ENCODE peak calls at places on chromosomes 1 and 21, in nine cellular contexts. I is adrenal gland, V is heart left ventricle, X is uterus, U is fibroblast of lung, P is cardiac muscle cell, W is tibial artery, B is psoas muscle, Q is left lung. D is an unnamed sample.

GRCh38 chr1:241114699-241115233 is 242.2 kb downstream of the RGS7 start:
- DNase-seq in I (no peak), V (no peak), X (no peak), U (no peak), P (no peak), W (no peak), B (no peak), Q (no peak), D (no peak)

GRCh38 chr1:83497563-83497962 is 501.4 kb downstream of the TTLL7 start:
- DNase-seq in I (no peak), V (no peak), X (no peak), U (peak; percentile 37), P (no peak), W (no peak), B (no peak), Q (no peak), D (no peak)

GRCh38 chr1:41371630-41372599 is 10.7 kb downstream of the FOXO6 start:
- DNase-seq in I (no peak), V (peak; percentile 79), X (no peak), U (peak; percentile 28), P (no peak), W (no peak), B (peak; percentile 37), Q (no peak), D (peak; percentile 41)

GRCh38 chr21:43667191-43667904 is 8.0 kb downstream of the RRP1B start:
- DNase-seq in I (no peak), V (no peak), X (no peak), U (peak; percentile 72), P (peak; percentile 86), W (no peak), B (no peak), Q (no peak), D (no peak)

GRCh38 chr1:98176414-98176813 is 255.6 kb upstream of the DPYD start:
- DNase-seq in I (no peak), V (no peak), X (no peak), U (no peak), P (no peak), W (no peak), B (no peak), Q (no peak), D (no peak)

GRCh38 chr1:204316164-204316563 is 43.6 kb downstream of the PLEKHA6 start:
- DNase-seq in I (no peak), V (no peak), X (no peak), U (no peak), P (no peak), W (no peak), B (no peak), Q (no peak), D (no peak)

GRCh38 chr1:167500283-167500860 is 18.0 kb downstream of the CD247 start:
- DNase-seq in I (no peak), V (no peak), X (no peak), U (no peak), P (no peak), W (no peak), B (no peak), Q (no peak), D (no peak)

GRCh38 chr1:27879374-27880082 is 7.2 kb downstream of the THEMIS2 start:
- DNase-seq in I (no peak), V (no peak), X (no peak), U (no peak), P (no peak), W (no peak), B (no peak), Q (no peak), D (no peak)

GRCh38 chr1:37394574-37395464 is 79.6 kb upstream of the ZC3H12A start:
- DNase-seq in I (no peak), V (no peak), X (no peak), U (no peak), P (no peak), W (no peak), B (no peak), Q (no peak), D (no peak)

GRCh38 chr1:203686091-203686632 is 59.5 kb downstream of the ATP2B4 start:
- DNase-seq in I (no peak), V (no peak), X (no peak), U (peak; percentile 47), P (peak; percentile 23), W (no peak), B (no peak), Q (no peak), D (no peak)

GRCh38 chr1:44354268-44354839 is 703 bp downstream of the ERI3 start:
- DNase-seq in I (no peak), V (no peak), X (no peak), U (peak; percentile 23), P (peak; percentile 29), W (no peak), B (no peak), Q (no peak), D (no peak)

GRCh38 chr1:54290443-54291184 is 90.6 kb downstream of the MRPL37 start:
- DNase-seq in I (no peak), V (no peak), X (no peak), U (peak; percentile 62), P (peak; percentile 38), W (peak; percentile 89), B (no peak), Q (no peak), D (no peak)

GRCh38 chr1:114671011-114671938 is 1.4 kb upstream of the DENND2C start:
- DNase-seq in I (no peak), V (no peak), X (no peak), U (peak; percentile 42), P (peak; percentile 21), W (no peak), B (no peak), Q (no peak), D (no peak)

GRCh38 chr1:83511327-83511726 is 487.6 kb downstream of the TTLL7 start:
- DNase-seq in I (no peak), V (no peak), X (no peak), U (peak; percentile 20), P (no peak), W (no peak), B (no peak), Q (no peak), D (no peak)

GRCh38 chr1:67298762-67299161 is 8.9 kb upstream of the IL12RB2 start:
- DNase-seq in I (no peak), V (no peak), X (no peak), U (no peak), P (no peak), W (no peak), B (no peak), Q (no peak), D (no peak)

GRCh38 chr1:113928950-113929749 is at the start of gene HIPK1:
- DNase-seq in I (peak; percentile 93), V (peak; percentile 96), X (peak; percentile 94), U (peak; percentile 82), P (peak; percentile 92), W (peak; percentile 96), B (peak; percentile 95), Q (peak; percentile 95), D (peak; percentile 94)

GRCh38 chr1:245881767-245882391 is 625.2 kb downstream of the SMYD3 start:
- DNase-seq in I (no peak), V (no peak), X (no peak), U (no peak), P (peak; percentile 45), W (no peak), B (no peak), Q (no peak), D (no peak)

GRCh38 chr1:63129184-63129583 is 193.2 kb upstream of the FOXD3 start:
- DNase-seq in I (no peak), V (no peak), X (no peak), U (no peak), P (no peak), W (no peak), B (no peak), Q (no peak), D (no peak)

GRCh38 chr1:225750865-225751824 is 26.5 kb upstream of the SRP9 start:
- DNase-seq in I (no peak), V (no peak), X (no peak), U (no peak), P (no peak), W (no peak), B (no peak), Q (no peak), D (no peak)
- TF ChIP-seq CTCF in I (no peak), V (no peak), X (no peak), U (no peak), P (no peak), W (no peak), B (no peak), Q (no peak), D (no peak)

DNA sequence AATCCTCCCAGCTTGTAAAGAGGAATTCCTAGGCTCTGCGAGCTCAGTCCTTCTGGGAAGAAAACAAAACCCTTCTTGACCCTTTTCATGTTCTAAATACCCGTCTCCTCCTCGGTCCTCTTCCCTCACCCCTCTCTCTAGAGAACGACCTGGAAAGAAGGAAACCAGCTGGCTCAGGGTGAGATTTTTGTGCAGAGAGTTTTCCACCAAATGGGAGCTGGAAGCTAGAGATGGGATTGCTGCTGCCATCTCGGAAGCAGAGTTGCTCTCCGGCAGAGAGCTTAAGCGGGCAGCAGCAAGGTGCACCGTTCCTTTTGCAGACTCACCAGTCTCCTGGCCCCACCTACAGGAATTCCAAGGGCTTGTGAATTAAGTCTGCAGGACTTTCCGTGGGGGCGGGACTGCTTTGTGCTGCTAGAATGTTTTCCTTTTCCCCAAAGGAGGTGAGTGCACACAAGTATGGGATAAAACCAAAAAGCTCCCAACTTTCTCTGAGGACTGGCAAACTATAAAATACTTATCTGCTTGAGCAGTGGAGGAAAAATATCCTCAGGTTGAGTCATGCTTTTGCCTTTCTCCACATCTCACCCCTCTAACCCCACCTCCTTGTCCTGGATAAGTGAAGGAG is 29.1 kb upstream of the KIAA0040 start:
- DNase-seq in I (no peak), V (no peak), X (peak; percentile 40), U (peak; percentile 3), P (peak; percentile 20), W (no peak), B (no peak), Q (peak; percentile 44), D (peak; percentile 43)
- H3K27ac ChIP-seq in I (no peak overlapping the region), V (peak overlapping the region; percentile 19), X (peak overlapping the region; percentile 18), U (no peak overlapping the region), P (no peak overlapping the region), W (no peak overlapping the region), B (no peak overlapping the region), Q (no peak overlapping the region), D (peak overlapping the region; percentile 25)

GRCh38 chr1:64183985-64184440 is 19.4 kb upstream of the UBE2U start:
- DNase-seq in I (no peak), V (no peak), X (no peak), U (peak; percentile 85), P (peak; percentile 39), W (no peak), B (no peak), Q (no peak), D (no peak)
- H3K4me3 ChIP-seq in I (no peak overlapping the region), V (no peak overlapping the region), X (no peak overlapping the region), U (no peak overlapping the region), P (no peak overlapping the region), W (no peak overlapping the region), B (peak overlapping the region; percentile 33), Q (no peak overlapping the region), D (no peak overlapping the region)

DNA sequence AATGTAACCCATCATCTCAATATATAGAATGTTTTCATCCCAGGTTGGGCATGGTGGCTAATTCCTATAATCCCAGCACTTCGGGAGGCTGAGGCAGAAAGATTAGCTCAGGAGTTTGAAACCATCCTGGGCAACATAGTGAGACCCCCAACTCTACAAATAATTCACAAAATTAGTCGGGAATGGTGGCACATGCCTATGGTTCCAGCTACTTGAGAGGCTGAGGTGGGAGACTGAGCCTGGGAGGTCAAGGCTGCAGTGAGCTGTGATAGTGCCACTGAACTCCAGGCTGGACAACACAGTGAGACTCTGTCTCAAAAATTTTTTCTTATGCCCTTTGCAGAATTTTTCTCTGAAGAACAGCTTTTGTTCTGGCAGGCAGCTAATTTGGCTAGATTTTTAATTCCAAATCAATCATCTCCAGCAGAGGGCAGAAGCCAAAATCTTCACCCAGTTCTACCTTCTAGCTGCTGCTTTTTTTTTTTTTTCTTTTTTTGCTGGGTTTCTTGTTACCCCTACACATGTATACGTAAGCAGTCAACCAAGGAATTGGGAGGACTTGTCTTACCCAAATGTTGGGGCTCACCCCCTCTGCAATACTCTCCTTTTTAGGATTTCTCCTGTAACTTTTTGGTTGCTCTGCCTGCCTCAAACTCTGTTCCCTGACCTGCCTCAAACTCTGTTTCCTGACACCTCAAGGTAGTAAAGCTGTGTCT is 2.7 kb upstream of the RAD54L start:
- DNase-seq in I (no peak), V (no peak), X (no peak), U (peak; percentile 18), P (peak; percentile 39), W (no peak), B (no peak), Q (no peak), D (no peak)
- TF ChIP-seq CTCF in I (peak; percentile 31), V (peak; percentile 40), X (no peak), U (peak; percentile 14), P (peak; percentile 30), W (peak; percentile 25), B (peak; percentile 24), Q (no peak), D (no peak)

D was measured in heart right ventricle.